ENCODE peak calls at places on chromosomes 2 and 18, in ten cellular contexts. N is heart left ventricle; C is stimulated activated CD4-positive, alpha-beta T cell treated with anti-CD3 and anti-CD28 coated beads, Interleukin-1b, Interleukin-23, amount 100 ng/mL, for 4 hours; L is activated naive CD4-positive, alpha-beta T cell treated with anti-CD3 and anti-CD28 coated beads, Interleukin-2, amount 50 U/mL, for 16 hours; Y is EL; I is stimulated activated CD8-positive, alpha-beta memory T cell treated with anti-CD3 and anti-CD28 coated beads, Interleukin-7, amount 100 ng/mL, for 24 hours; Z is GM04504; X is nephron progenitor cell; U is progenitor cell of endocrine pancreas; S is GM03348. Q is an unnamed sample.

GRCh38 chr2:207139551-207139950 is 26.2 kb downstream of the KLF7 start:
- DNase-seq in N (no peak), I (no peak), U (no peak), L (no peak), Y (no peak), X (no peak), Z (no peak), S (no peak), C (no peak), Q (no peak)

GRCh38 chr2:5693288-5694015 is 1.3 kb downstream of the SOX11 start:
- DNase-seq in Z (no peak), Y (no peak), X (peak; percentile 53), C (no peak), N (no peak), I (no peak), S (peak; percentile 10), L (no peak), U (peak; percentile 23), Q (no peak)

GRCh38 chr18:50871846-50872245 is 7.1 kb upstream of the ME2 start:
- DNase-seq in S (no peak), U (no peak), C (no peak), X (no peak), Y (no peak), Z (no peak), I (no peak), L (no peak), N (no peak), Q (no peak)

GRCh38 chr2:216936954-216937357 is 77.1 kb upstream of the TNP1 start:
- DNase-seq in L (no peak), C (no peak), I (no peak), X (no peak), N (no peak), Y (no peak), Z (no peak), U (no peak), S (peak; percentile 42), Q (no peak)

GRCh38 chr2:150617351-150617750 is 129.9 kb upstream of the RND3 start:
- DNase-seq in Y (peak; percentile 55), C (no peak), U (no peak), N (no peak), S (no peak), X (no peak), Z (no peak), I (no peak), L (no peak), Q (no peak)

GRCh38 chr2:11652141-11652540 is 17.9 kb downstream of the NTSR2 start:
- DNase-seq in Y (no peak), S (no peak), I (no peak), U (no peak), X (no peak), L (no peak), N (no peak), Z (no peak), C (no peak), Q (no peak)

GRCh38 chr2:78999410-78999809 is 26.1 kb upstream of the REG3G start:
- DNase-seq in Z (no peak), N (no peak), L (no peak), S (peak; percentile 24), I (no peak), X (no peak), Y (no peak), U (no peak), C (no peak), Q (no peak)

GRCh38 chr2:36477744-36478143 is 120.2 kb downstream of the FEZ2 start:
- DNase-seq in U (no peak), C (no peak), X (no peak), L (no peak), N (no peak), I (no peak), Y (peak; percentile 42), Z (no peak), S (no peak), Q (no peak)

GRCh38 chr2:96694279-96694678 is 45.6 kb downstream of the LMAN2L start:
- DNase-seq in X (no peak), C (no peak), N (no peak), Y (no peak), I (no peak), L (no peak), U (no peak), Z (no peak), S (no peak), Q (no peak)

GRCh38 chr2:161316686-161317085 is 8.5 kb downstream of the PSMD14 start:
- DNase-seq in X (no peak), U (no peak), L (no peak), Y (no peak), Z (no peak), I (no peak), C (no peak), N (no peak), S (no peak), Q (no peak)

GRCh38 chr2:16014041-16014787 is 73.9 kb downstream of the MYCN start:
- DNase-seq in I (no peak), S (no peak), Z (no peak), X (peak; percentile 33), N (no peak), U (no peak), L (no peak), C (no peak), Y (no peak), Q (no peak)

GRCh38 chr2:171185941-171186340 is 25.2 kb upstream of the TLK1 start:
- DNase-seq in L (no peak), I (no peak), S (peak; percentile 70), X (no peak), N (no peak), Y (peak; percentile 69), U (no peak), C (no peak), Z (peak; percentile 59), Q (no peak)

GRCh38 chr2:153393518-153393917 is 85.0 kb downstream of the RPRM start:
- DNase-seq in N (no peak), U (no peak), S (no peak), C (no peak), X (no peak), L (no peak), Z (no peak), Y (no peak), I (no peak), Q (no peak)

GRCh38 chr2:239315308-239315707 is 85.5 kb downstream of the HDAC4 start:
- DNase-seq in Z (no peak), S (no peak), C (no peak), I (no peak), L (no peak), U (no peak), Y (no peak), X (no peak), N (no peak), Q (no peak)

GRCh38 chr2:12034303-12034861 is 287.9 kb downstream of the LPIN1 start:
- DNase-seq in N (no peak), S (no peak), C (no peak), L (no peak), I (no peak), U (no peak), Z (no peak), Y (no peak), X (no peak), Q (no peak)

GRCh38 chr18:44128365-44128764 is 552.3 kb upstream of the SETBP1 start:
- DNase-seq in Z (no peak), L (no peak), I (no peak), Y (peak; percentile 4), N (no peak), S (peak; percentile 20), U (no peak), C (no peak), X (no peak), Q (no peak)

GRCh38 chr18:49529596-49529995 is 32.3 kb upstream of the LIPG start:
- DNase-seq in N (no peak), L (no peak), U (no peak), Z (no peak), C (no peak), S (no peak), Y (no peak), X (no peak), I (no peak), Q (no peak)